ENCODE peak calls at places on chromosome 18, in five cellular contexts. U, M, Q, O and G are unnamed samples.
A peak's percentile ranks its signal among the peaks of the same experiment; 100 is the strongest.

GRCh38 chr18:79952996-79953559 is 1.6 kb upstream of the SLC66A2 start:
- DNase-seq in O (no peak), Q (no peak), M (no peak), U (no peak), G (peak; percentile 52)

GRCh38 chr18:37663446-37663845 is 97.8 kb upstream of the CELF4 start:
- DNase-seq in O (no peak), U (no peak), Q (no peak), M (no peak), G (no peak)

GRCh38 chr18:50401888-50402287 is 27.0 kb downstream of the SKA1 start:
- DNase-seq in Q (no peak), U (peak; percentile 68), O (peak; percentile 45), M (peak; percentile 24), G (peak; percentile 86)

GRCh38 chr18:48044944-48045343 is 114.5 kb upstream of the SMAD2 start:
- DNase-seq in M (no peak), O (no peak), Q (no peak), U (no peak), G (no peak)

GRCh38 chr18:8847900-8848299 is 142.5 kb downstream of the MTCL1 start:
- DNase-seq in Q (no peak), M (no peak), O (no peak), U (peak; percentile 54), G (no peak)

GRCh38 chr18:74331404-74331803 is 15.8 kb downstream of the C18orf63 start:
- DNase-seq in M (no peak), U (no peak), Q (no peak), O (peak; percentile 54), G (peak; percentile 32)

GRCh38 chr18:75111673-75112485 is 97.1 kb downstream of the PTGR3 start:
- DNase-seq in O (peak; percentile 13), M (no peak), U (no peak), Q (no peak), G (peak; percentile 31)

GRCh38 chr18:59902180-59902992 is 2.6 kb downstream of the PMAIP1 start:
- DNase-seq in Q (no peak), O (peak; percentile 71), U (no peak), M (peak; percentile 56), G (no peak)

GRCh38 chr18:50194623-50195532 is at the start of gene MYO5B:
- DNase-seq in M (peak; percentile 73), O (peak; percentile 58), U (no peak), Q (no peak), G (peak; percentile 96)

GRCh38 chr18:48488388-48488850 is 50.4 kb upstream of the CTIF start:
- DNase-seq in O (peak; percentile 91), Q (peak; percentile 76), M (no peak), U (peak; percentile 89), G (peak; percentile 83)

GRCh38 chr18:48826271-48826670 is 124.5 kb downstream of the SMAD7 start:
- DNase-seq in Q (no peak), M (no peak), U (peak; percentile 12), O (no peak), G (no peak)

GRCh38 chr18:47730795-47731194 is 199.7 kb downstream of the SMAD2 start:
- DNase-seq in M (no peak), Q (no peak), U (no peak), O (no peak), G (no peak)

GRCh38 chr18:76446746-76447267 is 48.2 kb downstream of the ZNF516 start:
- DNase-seq in U (no peak), Q (no peak), M (no peak), O (no peak), G (no peak)

GRCh38 chr18:24397131-24397693 is 412 bp downstream of the OSBPL1A start:
- DNase-seq in U (no peak), M (peak; percentile 17), Q (peak; percentile 16), O (peak; percentile 51), G (peak; percentile 65)

GRCh38 chr18:14025306-14025940 is 106.8 kb downstream of the ZNF519 start:
- DNase-seq in U (no peak), M (no peak), Q (no peak), O (no peak), G (no peak)

GRCh38 chr18:68874361-68874760 is 76.5 kb downstream of the CCDC102B start:
- DNase-seq in Q (peak; percentile 0), M (no peak), O (no peak), U (no peak), G (no peak)

GRCh38 chr18:3857544-3857943 is 407.6 kb downstream of the TGIF1 start:
- DNase-seq in Q (peak; percentile 10), U (no peak), M (no peak), O (peak; percentile 34), G (peak; percentile 9)

GRCh38 chr18:74367905-74368304 is 52.3 kb downstream of the C18orf63 start:
- DNase-seq in Q (no peak), U (peak; percentile 49), O (no peak), M (no peak), G (no peak)

GRCh38 chr18:44740000-44740399 is 59.3 kb downstream of the SETBP1 start:
- DNase-seq in U (no peak), O (peak; percentile 97), M (no peak), Q (no peak), G (no peak)

GRCh38 chr18:75179819-75180600 is 28.9 kb downstream of the PTGR3 start:
- DNase-seq in U (no peak), M (no peak), Q (no peak), O (no peak), G (no peak)

GRCh38 chr18:36298113-36298701 is 694 bp downstream of the FHOD3 start:
- DNase-seq in M (peak; percentile 61), O (no peak), U (no peak), Q (no peak), G (no peak)

GRCh38 chr18:26710460-26711096 is 154.9 kb downstream of the AQP4 start:
- DNase-seq in O (no peak), Q (no peak), M (peak; percentile 75), U (no peak), G (no peak)

GRCh38 chr18:44079602-44080001 is 601.1 kb upstream of the SETBP1 start:
- DNase-seq in O (peak; percentile 86), U (no peak), Q (peak; percentile 41), M (no peak), G (peak; percentile 46)

DNA sequence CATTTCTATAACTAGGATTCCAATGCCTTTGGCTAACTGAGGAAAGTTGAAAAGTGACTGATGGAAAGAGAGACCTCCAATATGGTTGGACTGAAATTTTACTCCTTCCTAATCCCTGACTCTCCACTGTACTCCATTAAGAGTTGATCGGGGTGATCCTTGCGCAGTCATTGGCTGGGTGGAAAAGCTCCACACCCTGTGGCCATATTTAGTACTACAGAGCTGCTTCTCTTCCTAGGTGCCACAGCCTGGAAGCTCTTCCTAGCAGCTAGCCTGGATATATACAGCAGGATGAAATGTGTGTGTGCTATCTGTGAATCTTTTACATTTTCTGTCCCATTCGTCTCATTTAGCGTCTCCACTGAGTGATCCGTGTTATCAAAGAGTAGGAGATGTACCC is 71.2 kb downstream of the MEP1B start:
- DNase-seq in M (no peak), O (no peak), Q (no peak), U (no peak), G (no peak)
- TF ChIP-seq CTCF in M (no peak), O (no peak), Q (no peak), U (no peak), G (no peak)

GRCh38 chr18:5543036-5543671 is 643 bp downstream of the EPB41L3 start:
- DNase-seq in Q (no peak), U (no peak), M (no peak), O (no peak), G (peak; percentile 52)
- H3K4me3 ChIP-seq in Q (peak overlapping the region; percentile 42), U (peak overlapping the region; percentile 56), M (no peak overlapping the region), O (no peak overlapping the region), G (peak overlapping the region; percentile 86)

DNA sequence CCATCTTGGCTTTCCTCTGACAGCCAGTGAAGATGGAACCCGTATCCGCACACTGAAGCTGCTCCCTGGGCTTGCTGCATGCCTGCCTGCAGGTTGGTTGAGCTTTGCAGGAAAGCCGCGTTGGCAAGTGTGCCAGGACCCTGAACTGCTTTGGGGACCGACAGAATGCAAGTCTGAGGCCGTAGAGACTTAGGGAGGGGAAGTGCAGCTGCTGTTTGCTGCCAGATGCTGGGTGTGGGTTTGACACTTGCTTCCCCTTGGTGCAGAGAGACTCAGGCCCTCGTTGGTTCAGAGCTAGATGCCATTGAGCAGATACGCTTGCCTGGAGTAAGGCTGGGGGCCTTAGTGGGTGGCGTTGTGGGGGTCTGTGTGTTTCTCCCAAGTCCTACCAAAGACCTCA is 13.1 kb upstream of the PHLPP1 start:
- DNase-seq in U (no peak), O (no peak), M (no peak), Q (no peak), G (no peak)
- TF ChIP-seq CTCF in U (no peak), O (no peak), M (no peak), Q (no peak), G (no peak)

GRCh38 chr18:65751145-65752085 is 603 bp downstream of the CDH7 start:
- DNase-seq in O (no peak), M (no peak), Q (no peak), U (no peak), G (peak; percentile 30)

GRCh38 chr18:65752625-65753325 is 2.0 kb downstream of the CDH7 start:
- DNase-seq in U (no peak), O (no peak), M (no peak), Q (no peak), G (no peak)

GRCh38 chr18:65755616-65756015 is 4.8 kb downstream of the CDH7 start:
- DNase-seq in Q (no peak), M (no peak), O (no peak), U (no peak), G (no peak)

GRCh38 chr18:65753520-65753919 is 2.7 kb downstream of the CDH7 start:
- DNase-seq in O (peak; percentile 65), Q (no peak), M (no peak), U (no peak), G (peak; percentile 78)

DNA sequence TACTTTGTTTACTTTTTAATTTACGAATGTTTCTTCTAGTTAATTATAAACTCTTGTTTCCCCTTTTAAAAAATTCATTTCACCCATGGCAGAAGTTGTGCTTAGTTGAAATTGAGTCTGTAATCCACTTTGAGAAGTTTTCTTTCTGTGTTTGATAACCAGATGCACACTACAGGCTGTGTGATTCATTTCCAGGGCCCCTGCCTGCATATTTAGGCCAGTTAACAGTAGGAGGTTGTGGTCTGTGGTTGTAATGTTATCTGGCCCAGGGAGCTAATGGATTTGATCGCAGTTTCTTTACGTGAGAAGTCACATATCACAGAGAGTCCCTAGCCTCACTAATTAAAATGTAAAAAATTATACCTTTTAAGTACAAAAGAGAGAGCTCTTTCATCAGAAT is 3.3 kb downstream of the CDH7 start:
- DNase-seq in U (no peak), Q (no peak), M (no peak), O (peak; percentile 7), G (no peak)
- H3K4me3 ChIP-seq in U (no peak overlapping the region), Q (no peak overlapping the region), M (no peak overlapping the region), O (no peak overlapping the region), G (no peak overlapping the region)

DNA sequence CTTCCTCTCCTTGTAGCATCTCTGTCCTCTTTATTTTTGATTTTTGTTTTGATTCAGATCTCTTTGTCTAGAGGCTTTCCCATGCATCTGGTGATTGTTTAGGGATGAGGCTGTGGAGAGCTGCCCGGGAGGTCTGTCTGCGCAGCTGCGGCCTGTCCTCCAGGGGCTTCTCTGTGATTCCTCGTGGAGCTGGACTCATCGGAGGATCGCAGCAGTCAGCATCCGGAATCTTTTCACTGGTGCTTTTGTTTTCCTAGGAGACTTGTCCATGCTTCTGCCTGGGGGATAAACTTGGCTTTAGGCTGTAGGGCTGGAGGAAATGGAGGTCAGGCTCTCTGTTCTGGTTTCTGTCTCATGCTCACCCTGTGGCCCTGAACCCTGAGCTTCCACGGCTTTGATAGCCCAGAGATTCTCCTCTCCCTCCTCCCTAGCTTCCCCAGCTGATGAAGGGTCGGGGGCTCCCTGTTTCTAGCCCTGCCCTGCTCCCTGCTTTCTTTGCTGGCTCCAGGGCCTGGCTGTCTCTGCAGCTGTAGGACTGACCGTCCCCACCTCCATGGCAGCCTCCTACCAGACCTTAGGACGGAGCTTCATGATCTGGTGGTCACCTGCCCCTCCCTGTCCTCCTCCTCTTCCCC is 35.5 kb downstream of the ZNF532 start:
- DNase-seq in U (peak; percentile 70), Q (no peak), M (no peak), O (no peak), G (no peak)
- TF ChIP-seq CTCF in U (no peak), Q (no peak), M (no peak), O (no peak), G (no peak)